ENCODE peak calls at places on chromosomes 7 and 10, in four cellular contexts. Q, N, F and J are unnamed samples.

GRCh38 chr10:73190188-73190587 is 22.3 kb downstream of the FAM149B1 start:
- DNase-seq in N (no peak), F (no peak), Q (no peak), J (no peak)

GRCh38 chr10:83397806-83398205 is 741.5 kb upstream of the GHITM start:
- DNase-seq in N (no peak), Q (no peak), F (no peak), J (no peak)

GRCh38 chr10:13390604-13391522 is 42.8 kb upstream of the SEPHS1 start:
- DNase-seq in Q (no peak), F (no peak), N (no peak), J (no peak)

GRCh38 chr10:3455385-3456334 is 283.1 kb upstream of the PITRM1 start:
- DNase-seq in Q (peak), N (no peak), F (no peak), J (peak)

GRCh38 chr10:63866075-63866746 is 345.0 kb downstream of the REEP3 start:
- DNase-seq in F (no peak), N (peak), Q (peak), J (peak)

GRCh38 chr10:47223236-47223635 is 76.8 kb upstream of the GDF10 start:
- DNase-seq in N (no peak), F (no peak), Q (no peak), J (no peak)

GRCh38 chr7:113945018-113945938 is 26.5 kb upstream of the PPP1R3A start:
- DNase-seq in N (no peak), F (peak), Q (no peak), J (no peak)

GRCh38 chr10:78301891-78302738 is 268.5 kb downstream of the RPS24 start:
- DNase-seq in N (peak), Q (no peak), F (peak), J (no peak)

GRCh38 chr10:127832456-127832855 is 60.3 kb downstream of the CLRN3 start:
- DNase-seq in F (no peak), Q (no peak), N (no peak), J (no peak)

GRCh38 chr10:21495686-21496284 is 29.7 kb downstream of the SKIDA1 start:
- DNase-seq in Q (peak), F (peak), N (peak), J (peak)

GRCh38 chr7:1704326-1705241 is 34.5 kb downstream of the ELFN1 start:
- DNase-seq in N (no peak), F (peak), Q (no peak), J (no peak)

GRCh38 chr10:76971565-76972170 is 665.9 kb downstream of the KCNMA1 start:
- DNase-seq in F (no peak), N (no peak), Q (no peak), J (no peak)

GRCh38 chr10:79074732-79075131 is 6.0 kb downstream of the ZMIZ1 start:
- DNase-seq in Q (no peak), N (no peak), F (no peak), J (no peak)

GRCh38 chr10:90451283-90451682 is 406.6 kb downstream of the HTR7 start:
- DNase-seq in F (no peak), N (no peak), Q (peak), J (peak)

GRCh38 chr7:22138106-22138505 is 192.4 kb upstream of the CDCA7L start:
- DNase-seq in F (no peak), N (no peak), Q (no peak), J (no peak)

DNA sequence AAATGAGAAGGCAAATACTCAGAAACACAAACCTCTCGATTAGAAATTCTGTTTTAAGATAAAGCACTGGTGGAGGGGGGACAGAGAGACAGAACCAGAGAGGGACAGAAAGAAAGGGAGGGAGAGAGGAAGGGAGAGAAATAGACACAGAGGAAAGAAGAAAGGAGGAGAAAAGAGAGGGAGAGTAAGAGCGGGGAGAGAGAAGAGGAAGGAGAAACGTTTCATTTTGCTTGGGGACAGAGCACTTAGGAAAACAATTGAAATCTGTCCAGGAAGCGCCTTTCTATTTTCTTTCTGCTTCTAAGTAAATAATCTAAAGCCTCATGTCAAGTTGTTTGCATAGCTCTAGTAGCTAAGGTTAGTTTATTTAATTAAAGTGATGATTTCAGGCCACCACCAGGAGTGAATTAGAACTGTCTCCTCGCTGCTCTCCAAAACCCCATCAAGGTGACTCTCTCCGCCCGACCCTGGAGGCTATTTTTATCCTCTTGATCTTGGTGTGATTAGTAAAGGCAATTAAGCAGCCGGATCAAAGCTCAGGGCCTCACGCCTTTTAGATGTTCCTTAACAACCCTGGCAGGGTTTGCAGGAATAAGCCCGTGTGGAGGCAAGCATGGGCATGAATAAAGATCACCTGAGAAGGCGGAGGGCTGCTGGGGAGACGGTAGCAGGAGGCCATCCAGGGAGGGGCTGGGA is 73.4 kb upstream of the INSIG1 start:
- DNase-seq in F (peak), Q (no peak), N (no peak), J (no peak)
- H3K4me3 ChIP-seq in F (no peak), Q (no peak), N (no peak), J (no peak)

GRCh38 chr7:3043544-3044395 is at the start of gene CARD11:
- DNase-seq in Q (no peak), N (no peak), F (peak), J (no peak)
- H3K4me3 ChIP-seq in Q (no peak), N (no peak), F (peak), J (peak)

GRCh38 chr7:104950754-104951153 is 63.3 kb upstream of the KMT2E start:
- DNase-seq in F (no peak), N (no peak), Q (no peak), J (no peak)
- H3K4me3 ChIP-seq in F (no peak), N (no peak), Q (no peak), J (no peak)

GRCh38 chr7:111094387-111094786 is 3.5 kb downstream of the LRRN3 start:
- DNase-seq in F (no peak), Q (no peak), N (no peak), J (no peak)
- H3K4me3 ChIP-seq in F (no peak), Q (no peak), N (no peak), J (no peak)

DNA sequence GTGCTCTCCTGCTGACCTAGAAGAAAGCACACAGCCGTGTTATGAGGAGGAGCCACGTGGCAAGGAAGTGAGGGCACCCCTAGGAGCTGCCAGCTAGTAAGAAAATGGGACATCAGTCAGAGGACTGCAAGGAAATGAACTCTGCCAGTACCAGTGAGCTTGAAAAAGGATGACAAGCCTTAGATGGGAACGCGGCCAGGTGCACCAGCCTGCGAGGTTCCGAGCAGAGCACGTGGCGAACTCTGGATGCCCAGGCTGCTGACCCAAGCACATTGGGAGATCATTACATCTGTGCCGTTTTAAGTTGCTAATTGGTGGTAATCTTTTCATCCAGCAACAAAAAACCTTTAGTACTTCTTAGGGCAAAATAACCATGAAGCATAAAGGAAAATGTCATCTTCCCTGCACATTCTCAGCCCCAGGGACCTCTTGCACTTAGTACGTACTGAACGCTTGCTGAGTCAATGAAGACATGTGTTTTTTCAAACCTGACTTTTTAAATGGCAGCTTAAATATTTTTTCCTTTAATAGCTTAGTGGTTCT is 69.4 kb downstream of the AMZ1 start:
- DNase-seq in Q (no peak), F (no peak), N (peak), J (no peak)
- H3K4me3 ChIP-seq in Q (peak), F (no peak), N (peak), J (peak)

DNA sequence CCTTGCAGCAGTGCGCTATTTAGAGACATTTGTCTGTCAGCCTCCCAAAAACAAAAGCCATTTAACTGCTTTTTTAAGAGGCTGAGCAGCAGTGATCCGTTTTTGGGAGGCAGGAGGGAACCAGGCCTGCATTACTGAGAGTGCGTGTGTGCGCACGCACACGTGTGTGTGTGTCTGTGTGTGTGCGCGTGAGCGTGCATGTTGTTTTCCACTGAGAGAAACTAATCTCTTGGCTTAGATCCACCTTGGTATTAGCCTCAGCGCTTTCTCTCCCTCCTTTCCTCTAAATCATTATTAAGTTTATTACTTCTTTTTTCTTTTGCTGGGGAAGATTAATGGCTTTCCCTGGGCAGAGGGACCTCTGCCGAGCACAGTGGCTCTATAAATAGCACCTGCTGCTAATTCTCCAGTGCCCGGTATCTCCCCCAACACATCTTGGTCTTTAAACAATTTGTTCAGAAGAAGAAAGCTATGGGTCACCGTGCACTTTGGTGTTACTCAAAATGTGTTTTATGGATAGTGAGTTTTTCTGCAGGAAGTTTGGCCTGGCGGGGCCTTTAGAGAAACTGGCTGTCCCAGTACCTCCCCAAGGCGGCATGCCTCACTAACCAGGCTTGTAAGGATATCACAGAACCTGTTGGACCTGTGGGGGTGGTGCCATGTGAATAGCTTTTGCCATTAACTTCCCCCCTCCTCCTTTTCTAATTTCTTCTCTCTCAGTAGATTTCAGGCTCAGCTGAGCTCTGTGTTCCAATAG is 70.0 kb upstream of the RAB11FIP2 start:
- DNase-seq in N (no peak), F (no peak), Q (no peak), J (no peak)
- H3K4me3 ChIP-seq in N (no peak), F (no peak), Q (no peak), J (no peak)